ENCODE peak calls at places on chromosome 17, in nine cellular contexts. X is effector memory CD4-positive, alpha-beta T cell; B is hepatocyte; Q is stomach; N is AG08395; H is WTC11; U is T follicular helper cell; G is activated naive CD8-positive, alpha-beta T cell treated with anti-CD3 and anti-CD28 coated beads, Interleukin-2, amount 50 U/mL, for 24 hours; S is SW 1271. T is an unnamed sample.

GRCh38 chr17:57651996-57652395 is 93.1 kb downstream of the CCDC182 start:
- DNase-seq in X (no peak), B (no peak), Q (no peak), N (no peak), H (no peak), U (no peak), G (no peak), S (no peak), T (no peak)

GRCh38 chr17:44887971-44888955 is 11.0 kb downstream of the EFTUD2 start:
- DNase-seq in X (no peak), B (no peak), Q (no peak), N (no peak), H (no peak), U (no peak), G (no peak), S (no peak), T (no peak)

GRCh38 chr17:81382851-81383250 is 12.4 kb upstream of the BAHCC1 start:
- DNase-seq in X (no peak), B (no peak), Q (no peak), N (no peak), H (no peak), U (no peak), G (no peak), S (no peak), T (peak)

GRCh38 chr17:21452377-21453143 is 76.4 kb downstream of the KCNJ12 start:
- DNase-seq in X (no peak), B (peak), Q (peak), N (peak), H (peak), U (peak), G (peak), S (peak), T (peak)

GRCh38 chr17:9875441-9875840 is 29.6 kb downstream of the RCVRN start:
- DNase-seq in X (no peak), B (peak), Q (no peak), N (peak), H (no peak), U (no peak), G (no peak), S (no peak), T (no peak)

GRCh38 chr17:69677130-69677529 is 262.6 kb downstream of the MAP2K6 start:
- DNase-seq in X (no peak), B (no peak), Q (no peak), N (no peak), H (no peak), U (no peak), G (no peak), S (no peak), T (no peak)

GRCh38 chr17:79970576-79971068 is 65.0 kb downstream of the TBC1D16 start:
- DNase-seq in X (no peak), B (peak), Q (peak), N (no peak), H (peak), U (peak), G (peak), S (peak), T (no peak)

GRCh38 chr17:41520821-41521521 is 2.3 kb upstream of the KRT15 start:
- DNase-seq in X (no peak), B (peak), Q (no peak), N (no peak), H (no peak), U (no peak), G (no peak), S (no peak), T (no peak)

GRCh38 chr17:37137906-37138413 is 189.2 kb downstream of the AATF start:
- DNase-seq in X (no peak), B (no peak), Q (no peak), N (no peak), H (no peak), U (no peak), G (no peak), S (no peak), T (no peak)

GRCh38 chr17:78146471-78146869 is 285 bp downstream of the C17orf99 start:
- DNase-seq in X (no peak), B (no peak), Q (no peak), N (no peak), H (no peak), U (no peak), G (no peak), S (no peak), T (no peak)

GRCh38 chr17:69434164-69434579 is 19.7 kb downstream of the MAP2K6 start:
- DNase-seq in X (no peak), B (peak), Q (no peak), N (no peak), H (no peak), U (no peak), G (no peak), S (no peak), T (no peak)

GRCh38 chr17:40364121-40364861 is at the start of gene GJD3:
- DNase-seq in X (no peak), B (no peak), Q (no peak), N (peak), H (peak), U (no peak), G (no peak), S (no peak), T (no peak)

GRCh38 chr17:58277107-58277506 is 3.6 kb downstream of the MPO start:
- DNase-seq in X (no peak), B (no peak), Q (no peak), N (no peak), H (no peak), U (no peak), G (no peak), S (no peak), T (no peak)

GRCh38 chr17:77356690-77357201 is 216.0 kb downstream of the SEC14L1 start:
- DNase-seq in X (no peak), B (peak), Q (peak), N (no peak), H (no peak), U (no peak), G (peak), S (no peak), T (peak)

GRCh38 chr17:9427460-9428315 is 147.9 kb downstream of the STX8 start:
- DNase-seq in X (no peak), B (no peak), Q (no peak), N (peak), H (no peak), U (no peak), G (no peak), S (no peak), T (no peak)

GRCh38 chr17:55510986-55511721 is at the start of gene SMIM36:
- DNase-seq in X (no peak), B (no peak), Q (no peak), N (no peak), H (no peak), U (no peak), G (no peak), S (no peak), T (no peak)

GRCh38 chr17:78257810-78258322 is 26.4 kb downstream of the TMEM235 start:
- DNase-seq in X (no peak), B (peak), Q (peak), N (no peak), H (no peak), U (no peak), G (peak), S (no peak), T (no peak)

GRCh38 chr17:74994440-74994839 is 7.0 kb downstream of the CDR2L start:
- DNase-seq in X (no peak), B (no peak), Q (no peak), N (no peak), H (no peak), U (no peak), G (no peak), S (no peak), T (no peak)

GRCh38 chr17:27892542-27892865 is 661 bp downstream of the LYRM9 start:
- DNase-seq in X (no peak), B (no peak), Q (no peak), N (no peak), H (no peak), U (no peak), G (no peak), S (no peak), T (no peak)

GRCh38 chr17:59330314-59330942 is 1.0 kb upstream of the YPEL2 start:
- DNase-seq in X (no peak), B (peak), Q (peak), N (no peak), H (peak), U (no peak), G (no peak), S (no peak), T (peak)

GRCh38 chr17:40726919-40727318 is 23.4 kb upstream of the KRT24 start:
- DNase-seq in X (no peak), B (no peak), Q (no peak), N (no peak), H (no peak), U (no peak), G (no peak), S (peak), T (no peak)

GRCh38 chr17:50545306-50545705 is 1.7 kb upstream of the SPATA20 start:
- DNase-seq in X (no peak), B (no peak), Q (no peak), N (no peak), H (no peak), U (no peak), G (no peak), S (no peak), T (no peak)

GRCh38 chr17:38947189-38947588 is 20.0 kb downstream of the FBXO47 start:
- DNase-seq in X (no peak), B (no peak), Q (no peak), N (no peak), H (no peak), U (no peak), G (no peak), S (no peak), T (no peak)

GRCh38 chr17:74089869-74090464 is 113.5 kb upstream of the RPL38 start:
- DNase-seq in X (no peak), B (peak), Q (peak), N (peak), H (peak), U (no peak), G (peak), S (peak), T (peak)

GRCh38 chr17:74337834-74338500 is 11.9 kb downstream of the KIF19 start:
- DNase-seq in X (no peak), B (no peak), Q (no peak), N (no peak), H (no peak), U (no peak), G (no peak), S (no peak), T (no peak)

T was measured in pancreas.